ENCODE peak calls at places on chromosomes 13 and 19, in ten cellular contexts. T, M, Q, F, U, I, A, W, K and J are unnamed samples.

GRCh38 chr13:78030351-78030750 is 111.7 kb upstream of the EDNRB start:
- DNase-seq in T (no peak), M (no peak), Q (no peak), F (no peak), U (no peak), I (no peak), A (no peak), W (no peak), K (no peak), J (no peak)

GRCh38 chr19:14023404-14024235 is 4.3 kb upstream of the RLN3 start:
- DNase-seq in T (no peak), M (peak; percentile 59), Q (peak; percentile 79), F (peak; percentile 39), U (no peak), I (peak; percentile 30), A (no peak), W (no peak), K (peak; percentile 75), J (no peak)

GRCh38 chr19:16057062-16057461 is 19.2 kb upstream of the TPM4 start:
- DNase-seq in T (no peak), M (no peak), Q (no peak), F (no peak), U (no peak), I (no peak), A (no peak), W (no peak), K (no peak), J (no peak)

GRCh38 chr13:73599232-73600128 is 534.7 kb downstream of the KLF12 start:
- DNase-seq in T (no peak), M (no peak), Q (no peak), F (no peak), U (no peak), I (no peak), A (no peak), W (no peak), K (no peak), J (no peak)

GRCh38 chr13:106619688-106620555 is 52.0 kb upstream of the ARGLU1 start:
- DNase-seq in T (no peak), M (peak; percentile 9), Q (no peak), F (no peak), U (no peak), I (peak; percentile 9), A (no peak), W (no peak), K (peak; percentile 54), J (peak; percentile 23)

GRCh38 chr13:65653548-65654078 is 1576.5 kb downstream of the PCDH9 start:
- DNase-seq in T (no peak), M (no peak), Q (no peak), F (no peak), U (no peak), I (no peak), A (no peak), W (no peak), K (no peak), J (no peak)

GRCh38 chr19:39969266-39969665 is 1.7 kb upstream of the PSMC4 start:
- DNase-seq in T (no peak), M (no peak), Q (no peak), F (no peak), U (no peak), I (no peak), A (no peak), W (no peak), K (no peak), J (no peak)

GRCh38 chr19:18205180-18205915 is 1.5 kb upstream of the RAB3A start:
- DNase-seq in T (peak; percentile 75), M (peak; percentile 48), Q (peak; percentile 94), F (peak; percentile 86), U (peak; percentile 72), I (peak; percentile 66), A (peak; percentile 32), W (no peak), K (peak; percentile 87), J (peak; percentile 76)

GRCh38 chr13:42847891-42848663 is 66.7 kb downstream of the FAM216B start:
- DNase-seq in T (no peak), M (no peak), Q (no peak), F (no peak), U (no peak), I (no peak), A (no peak), W (no peak), K (no peak), J (no peak)